ENCODE peak calls at places on chromosomes 16 and 17, in nine cellular contexts. V is fibroblast of lung, N is neural progenitor cell, W is astrocyte, X is heart left ventricle, T is heart right ventricle, B is H1, F is endothelial cell of umbilical vein, D is body of pancreas. R is an unnamed sample.

GRCh38 chr17:31092475-31093064 is 2.2 kb upstream of the NF1 start:
- DNase-seq in N (no peak), F (no peak), T (no peak), X (no peak), V (no peak), W (peak; percentile 28), B (no peak), D (no peak), R (no peak)

GRCh38 chr17:34974794-34975428 is 5.4 kb upstream of the LIG3 start:
- DNase-seq in V (no peak), B (peak; percentile 6), W (no peak), N (no peak), D (no peak), X (no peak), T (no peak), F (no peak), R (no peak)

GRCh38 chr16:29775742-29776408 is 2.2 kb upstream of the ZG16 start:
- DNase-seq in X (no peak), T (no peak), F (no peak), W (peak; percentile 45), D (no peak), B (no peak), N (no peak), V (peak; percentile 48), R (peak; percentile 21)

GRCh38 chr16:66881560-66881959 is 1.2 kb downstream of the PDP2 start:
- DNase-seq in N (no peak), D (no peak), B (no peak), T (no peak), F (no peak), X (no peak), V (no peak), W (no peak), R (no peak)

GRCh38 chr17:65514082-65514481 is 47.4 kb downstream of the AXIN2 start:
- DNase-seq in V (peak; percentile 35), T (no peak), D (no peak), X (no peak), N (no peak), B (no peak), W (peak; percentile 96), F (no peak), R (no peak)

GRCh38 chr16:73248316-73248715 is 200.4 kb upstream of the ZFHX3 start:
- DNase-seq in V (no peak), N (no peak), D (no peak), B (no peak), T (no peak), F (no peak), X (no peak), W (no peak), R (no peak)

GRCh38 chr16:21646721-21647561 is 5.5 kb downstream of the IGSF6 start:
- DNase-seq in D (no peak), V (no peak), F (no peak), N (no peak), X (no peak), B (no peak), W (no peak), T (no peak), R (no peak)

GRCh38 chr17:31484821-31485220 is 93.3 kb downstream of the RAB11FIP4 start:
- DNase-seq in X (no peak), D (no peak), W (no peak), V (no peak), B (no peak), F (no peak), N (no peak), T (no peak), R (no peak)

GRCh38 chr17:80941171-80941570 is 50.5 kb upstream of the CHMP6 start:
- DNase-seq in T (peak; percentile 5), W (no peak), X (peak; percentile 17), F (no peak), B (no peak), V (no peak), N (no peak), D (no peak), R (no peak)

GRCh38 chr17:82647593-82648164 is 565 bp downstream of the WDR45B start:
- DNase-seq in X (no peak), N (peak; percentile 54), F (peak; percentile 20), D (peak; percentile 44), W (no peak), T (peak; percentile 50), B (no peak), V (no peak), R (peak; percentile 36)

GRCh38 chr17:55897301-55897700 is 146.4 kb downstream of the PCTP start:
- DNase-seq in N (no peak), V (no peak), X (no peak), D (peak; percentile 33), B (no peak), T (no peak), F (no peak), W (no peak), R (no peak)

GRCh38 chr16:70682239-70683145 is 3.4 kb downstream of the MTSS2 start:
- DNase-seq in X (peak; percentile 24), N (no peak), B (no peak), D (no peak), W (no peak), F (no peak), V (no peak), T (peak; percentile 10), R (peak; percentile 24)

GRCh38 chr17:70181866-70182265 is 12.5 kb downstream of the KCNJ2 start:
- DNase-seq in D (no peak), W (no peak), V (no peak), X (no peak), B (no peak), F (peak; percentile 13), N (no peak), T (no peak), R (no peak)

GRCh38 chr16:11001611-11002010 is 57.2 kb downstream of the CLEC16A start:
- DNase-seq in B (no peak), X (no peak), F (no peak), V (no peak), W (no peak), T (no peak), N (no peak), D (no peak), R (no peak)

GRCh38 chr16:47734987-47735594 is 274.0 kb downstream of the PHKB start:
- DNase-seq in N (no peak), D (peak; percentile 92), X (no peak), V (no peak), F (no peak), T (no peak), W (no peak), B (no peak), R (no peak)

GRCh38 chr16:64459402-64459801 is 662.5 kb downstream of the CDH11 start:
- DNase-seq in W (peak; percentile 52), T (no peak), V (no peak), X (no peak), B (no peak), N (no peak), F (no peak), D (no peak), R (no peak)

GRCh38 chr17:39270923-39271322 is 45.2 kb upstream of the STAC2 start:
- DNase-seq in B (no peak), T (no peak), F (peak; percentile 39), X (no peak), W (peak; percentile 21), V (peak; percentile 92), D (no peak), N (no peak), R (no peak)

GRCh38 chr17:62592305-62593099 is 35.0 kb upstream of the MRC2 start:
- DNase-seq in V (no peak), W (peak; percentile 16), X (no peak), B (no peak), D (no peak), F (peak; percentile 9), N (no peak), T (no peak), R (no peak)

GRCh38 chr17:38579934-38580333 is 25.8 kb downstream of the SRCIN1 start:
- DNase-seq in T (no peak), V (no peak), N (peak; percentile 67), D (peak; percentile 49), B (peak; percentile 83), F (no peak), W (no peak), X (peak; percentile 47), R (peak; percentile 66)

GRCh38 chr17:58631523-58632323 is 60.1 kb downstream of the TEX14 start:
- DNase-seq in X (peak; percentile 94), B (peak; percentile 95), N (peak; percentile 96), V (peak; percentile 100), F (peak; percentile 98), T (peak; percentile 92), D (peak; percentile 95), W (peak; percentile 99), R (peak; percentile 94)
- TF ChIP-seq CTCF in X (no peak), B (no peak), N (peak; percentile 9), V (no peak), F (no peak), T (no peak), D (peak; percentile 48), W (no peak), R (peak; percentile 18)

DNA sequence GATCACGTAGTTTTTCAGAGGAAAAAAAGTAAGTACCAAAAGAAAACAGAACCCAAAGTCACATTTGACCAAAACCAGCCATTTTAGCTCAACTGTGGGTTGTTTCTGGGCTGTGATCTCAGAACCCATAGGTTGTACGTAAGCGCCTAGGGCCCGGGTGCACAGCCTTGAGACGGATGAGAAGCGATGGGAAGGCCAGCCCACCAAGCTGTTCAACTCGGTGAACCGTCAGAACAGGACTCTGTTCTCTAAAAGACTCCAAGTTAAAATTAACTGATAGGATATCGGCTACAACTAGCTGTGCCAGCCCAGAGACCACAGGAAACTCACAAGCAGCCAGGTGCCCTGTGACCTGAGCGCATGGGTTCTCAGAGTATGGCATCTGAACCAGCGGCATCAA is 28.3 kb downstream of the USP22 start:
- DNase-seq in D (no peak), T (no peak), V (no peak), W (no peak), B (no peak), F (no peak), N (no peak), X (no peak), R (no peak)
- TF ChIP-seq CTCF in D (no peak), T (no peak), V (no peak), W (no peak), B (no peak), F (no peak), N (no peak), X (no peak), R (no peak)

DNA sequence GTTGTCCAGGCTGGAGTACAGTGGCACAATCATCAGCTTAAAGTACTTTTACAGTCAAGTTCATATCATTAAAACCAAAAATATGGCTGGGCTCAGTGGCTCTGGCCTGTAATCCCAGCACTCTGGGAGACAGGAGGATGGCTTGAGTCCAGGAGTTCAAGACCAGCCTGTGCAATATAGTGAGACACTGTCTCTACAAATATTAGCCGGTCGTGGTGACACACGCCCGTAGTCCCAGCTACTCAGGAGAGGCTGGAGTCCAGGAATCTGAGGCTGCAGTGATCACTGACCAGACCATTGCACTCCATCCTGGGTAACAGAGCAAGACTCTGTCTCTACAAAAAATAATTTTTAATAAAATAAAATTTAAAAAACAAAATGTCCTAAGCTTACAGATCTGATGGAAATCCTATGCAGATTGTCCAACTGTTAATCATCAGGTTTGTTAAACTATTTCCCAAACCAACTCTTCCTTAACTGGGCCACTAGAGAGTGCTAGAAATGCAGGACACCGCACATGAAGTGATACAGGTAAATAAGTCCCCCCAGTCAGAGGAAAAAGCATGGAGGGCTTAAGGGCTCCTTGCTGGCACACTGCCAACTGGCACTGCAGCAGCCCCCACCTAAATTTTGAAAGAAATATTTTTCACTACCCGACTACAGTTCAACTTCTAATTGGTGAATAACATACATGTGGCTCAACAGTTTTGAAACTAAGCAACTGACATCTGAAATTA is 2.8 kb downstream of the USP22 start:
- DNase-seq in B (no peak), N (peak; percentile 40), X (no peak), W (peak; percentile 45), F (peak; percentile 49), T (no peak), V (peak; percentile 48), D (no peak), R (no peak)
- TF ChIP-seq CTCF in B (peak; percentile 55), N (peak; percentile 54), X (no peak), W (peak; percentile 45), F (peak; percentile 33), T (no peak), V (peak; percentile 49), D (peak; percentile 34), R (no peak)

GRCh38 chr17:43024407-43025289 is at the start of gene RND2:
- DNase-seq in W (peak; percentile 90), N (peak; percentile 97), V (peak; percentile 95), B (peak; percentile 95), T (peak; percentile 77), X (peak; percentile 90), D (peak; percentile 90), F (peak; percentile 93), R (peak; percentile 89)
- TF ChIP-seq CTCF in W (peak; percentile 71), N (peak; percentile 83), V (peak; percentile 92), B (peak; percentile 91), T (peak; percentile 68), X (peak; percentile 65), D (peak; percentile 77), F (peak; percentile 57), R (peak; percentile 54)